ENCODE peak calls at places on chromosome 11, in ten cellular contexts. One of them, this sample, is unnamed.

GRCh38 chr11:46055371-46055770 is 65.9 kb downstream of the PHF21A start:
- DNase-seq in lower lobe of right lung: no peak
- DNase-seq in PC-9: no peak
- DNase-seq in sigmoid colon: no peak
- DNase-seq in K562: no peak
- DNase-seq in CD8-positive, alpha-beta T cell: no peak
- DNase-seq in HCT116: no peak
- DNase-seq in ovary: no peak
- DNase-seq in cardiac muscle cell: no peak
- DNase-seq in heart left ventricle: no peak
- DNase-seq in this sample: no peak

GRCh38 chr11:131686836-131687235 is 316.4 kb downstream of the NTM start:
- DNase-seq in heart left ventricle: no peak
- DNase-seq in HCT116: no peak
- DNase-seq in PC-9: no peak
- DNase-seq in CD8-positive, alpha-beta T cell: no peak
- DNase-seq in ovary: no peak
- DNase-seq in K562: no peak
- DNase-seq in sigmoid colon: no peak
- DNase-seq in cardiac muscle cell: no peak
- DNase-seq in lower lobe of right lung: no peak
- DNase-seq in this sample: no peak

GRCh38 chr11:66479741-66480115 is 506 bp upstream of the DPP3 start:
- DNase-seq in cardiac muscle cell: no peak
- DNase-seq in K562: no peak
- DNase-seq in PC-9: no peak
- DNase-seq in HCT116: no peak
- DNase-seq in CD8-positive, alpha-beta T cell: no peak
- DNase-seq in heart left ventricle: no peak
- DNase-seq in ovary: no peak
- DNase-seq in sigmoid colon: no peak
- DNase-seq in lower lobe of right lung: no peak
- DNase-seq in this sample: peak; percentile 77

GRCh38 chr11:129740877-129741276 is 74.8 kb upstream of the TMEM45B start:
- DNase-seq in PC-9: no peak
- DNase-seq in ovary: no peak
- DNase-seq in CD8-positive, alpha-beta T cell: no peak
- DNase-seq in heart left ventricle: no peak
- DNase-seq in cardiac muscle cell: no peak
- DNase-seq in lower lobe of right lung: no peak
- DNase-seq in HCT116: no peak
- DNase-seq in K562: no peak
- DNase-seq in sigmoid colon: no peak
- DNase-seq in this sample: no peak

GRCh38 chr11:5690216-5690615 is 626 bp downstream of the TRIM22 start:
- DNase-seq in cardiac muscle cell: no peak
- DNase-seq in ovary: no peak
- DNase-seq in sigmoid colon: no peak
- DNase-seq in HCT116: no peak
- DNase-seq in PC-9: no peak
- DNase-seq in K562: no peak
- DNase-seq in lower lobe of right lung: no peak
- DNase-seq in heart left ventricle: no peak
- DNase-seq in CD8-positive, alpha-beta T cell: no peak
- DNase-seq in this sample: no peak

GRCh38 chr11:2233693-2234455 is 36.5 kb downstream of the ASCL2 start:
- DNase-seq in PC-9: no peak
- DNase-seq in ovary: no peak
- DNase-seq in CD8-positive, alpha-beta T cell: no peak
- DNase-seq in lower lobe of right lung: no peak
- DNase-seq in sigmoid colon: peak; percentile 15
- DNase-seq in K562: no peak
- DNase-seq in HCT116: no peak
- DNase-seq in cardiac muscle cell: no peak
- DNase-seq in heart left ventricle: no peak
- DNase-seq in this sample: no peak

GRCh38 chr11:124758355-124759267 is 3.5 kb downstream of the ESAM start:
- DNase-seq in ovary: peak; percentile 56
- DNase-seq in cardiac muscle cell: peak; percentile 91
- DNase-seq in K562: peak; percentile 69
- DNase-seq in sigmoid colon: peak; percentile 82
- DNase-seq in lower lobe of right lung: peak; percentile 89
- DNase-seq in CD8-positive, alpha-beta T cell: peak; percentile 74
- DNase-seq in HCT116: peak; percentile 59
- DNase-seq in heart left ventricle: peak; percentile 90
- DNase-seq in PC-9: no peak
- DNase-seq in this sample: no peak

GRCh38 chr11:15705886-15706285 is 591.2 kb downstream of the INSC start:
- DNase-seq in CD8-positive, alpha-beta T cell: no peak
- DNase-seq in sigmoid colon: no peak
- DNase-seq in cardiac muscle cell: no peak
- DNase-seq in K562: no peak
- DNase-seq in heart left ventricle: no peak
- DNase-seq in PC-9: no peak
- DNase-seq in HCT116: no peak
- DNase-seq in lower lobe of right lung: no peak
- DNase-seq in ovary: no peak
- DNase-seq in this sample: no peak

GRCh38 chr11:76738618-76739220 is 44.4 kb upstream of the TSKU start:
- DNase-seq in sigmoid colon: no peak
- DNase-seq in K562: no peak
- DNase-seq in lower lobe of right lung: no peak
- DNase-seq in HCT116: no peak
- DNase-seq in ovary: no peak
- DNase-seq in CD8-positive, alpha-beta T cell: no peak
- DNase-seq in heart left ventricle: no peak
- DNase-seq in cardiac muscle cell: no peak
- DNase-seq in PC-9: no peak
- DNase-seq in this sample: no peak

GRCh38 chr11:113162590-113162961 is 151.8 kb upstream of the TTC12 start:
- DNase-seq in PC-9: no peak
- DNase-seq in sigmoid colon: no peak
- DNase-seq in ovary: peak; percentile 56
- DNase-seq in K562: peak; percentile 16
- DNase-seq in cardiac muscle cell: no peak
- DNase-seq in heart left ventricle: no peak
- DNase-seq in CD8-positive, alpha-beta T cell: no peak
- DNase-seq in HCT116: no peak
- DNase-seq in lower lobe of right lung: no peak
- DNase-seq in this sample: no peak

GRCh38 chr11:46387919-46388618 is 3.5 kb downstream of the CHRM4 start:
- DNase-seq in lower lobe of right lung: no peak
- DNase-seq in K562: no peak
- DNase-seq in heart left ventricle: no peak
- DNase-seq in ovary: no peak
- DNase-seq in sigmoid colon: no peak
- DNase-seq in HCT116: no peak
- DNase-seq in PC-9: no peak
- DNase-seq in cardiac muscle cell: no peak
- DNase-seq in CD8-positive, alpha-beta T cell: no peak
- DNase-seq in this sample: no peak

GRCh38 chr11:2762451-2762850 is 62.7 kb upstream of the KCNQ1OT1 start:
- DNase-seq in ovary: peak; percentile 15
- DNase-seq in lower lobe of right lung: no peak
- DNase-seq in K562: no peak
- DNase-seq in HCT116: no peak
- DNase-seq in CD8-positive, alpha-beta T cell: no peak
- DNase-seq in cardiac muscle cell: no peak
- DNase-seq in PC-9: no peak
- DNase-seq in sigmoid colon: no peak
- DNase-seq in heart left ventricle: peak; percentile 5
- DNase-seq in this sample: no peak

GRCh38 chr11:102453286-102453797 is 777 bp upstream of the TMEM123 start:
- DNase-seq in lower lobe of right lung: no peak
- DNase-seq in heart left ventricle: peak; percentile 63
- DNase-seq in K562: peak; percentile 30
- DNase-seq in HCT116: no peak
- DNase-seq in PC-9: no peak
- DNase-seq in cardiac muscle cell: no peak
- DNase-seq in ovary: no peak
- DNase-seq in CD8-positive, alpha-beta T cell: no peak
- DNase-seq in sigmoid colon: no peak
- DNase-seq in this sample: no peak

GRCh38 chr11:13117344-13117743 is 108.2 kb downstream of the RASSF10 start:
- DNase-seq in HCT116: no peak
- DNase-seq in PC-9: no peak
- DNase-seq in lower lobe of right lung: no peak
- DNase-seq in K562: no peak
- DNase-seq in sigmoid colon: no peak
- DNase-seq in ovary: no peak
- DNase-seq in CD8-positive, alpha-beta T cell: no peak
- DNase-seq in cardiac muscle cell: no peak
- DNase-seq in heart left ventricle: no peak
- DNase-seq in this sample: no peak

DNA sequence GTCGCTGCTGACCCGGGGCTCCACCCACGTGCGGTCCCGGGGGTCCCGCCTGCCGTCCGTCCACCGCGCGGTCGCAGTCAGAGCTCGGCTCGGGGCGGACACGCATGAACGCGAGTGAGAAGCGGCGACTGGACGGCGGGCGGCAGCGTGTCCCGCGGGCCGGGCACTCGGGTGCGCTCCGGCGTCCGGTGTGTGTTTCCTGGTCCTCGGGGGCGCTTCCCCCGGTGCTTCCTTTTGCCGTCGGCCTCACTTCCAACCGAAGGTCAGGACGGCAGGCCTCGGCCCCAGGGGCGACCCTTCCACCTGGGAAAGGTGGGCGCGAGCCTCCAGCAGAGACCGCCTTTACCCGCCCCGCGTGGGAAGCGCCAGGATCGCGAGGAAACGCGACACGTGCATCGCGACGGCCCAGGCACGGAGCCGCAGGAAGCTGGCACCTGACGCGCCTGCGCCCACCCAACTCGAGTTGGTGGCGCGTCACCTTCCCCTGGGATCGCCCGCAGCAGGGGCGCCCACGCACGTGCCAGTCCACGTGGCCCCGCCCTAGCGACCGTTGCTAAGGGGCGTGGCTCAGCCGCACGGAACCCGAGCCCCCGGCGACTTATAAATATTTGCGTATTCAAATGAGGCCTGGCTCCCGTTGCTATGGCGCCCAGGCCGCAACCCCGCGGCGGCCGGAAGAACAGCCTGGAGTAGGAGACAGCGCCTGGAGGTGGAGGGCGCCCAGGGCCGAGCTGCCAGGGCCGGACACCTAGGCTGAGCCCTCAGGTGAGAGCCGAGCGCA is at the start of gene LRRC56:
- DNase-seq in cardiac muscle cell: peak; percentile 89
- DNase-seq in K562: peak; percentile 93
- DNase-seq in HCT116: peak; percentile 84
- DNase-seq in heart left ventricle: peak; percentile 90
- DNase-seq in ovary: peak; percentile 88
- DNase-seq in CD8-positive, alpha-beta T cell: peak; percentile 91
- DNase-seq in PC-9: peak; percentile 85
- DNase-seq in sigmoid colon: peak; percentile 84
- DNase-seq in lower lobe of right lung: peak; percentile 93
- DNase-seq in this sample: no peak
- TF ChIP-seq CTCF in cardiac muscle cell: no peak
- TF ChIP-seq CTCF in K562: no peak
- TF ChIP-seq CTCF in HCT116: no peak
- TF ChIP-seq CTCF in heart left ventricle: no peak
- TF ChIP-seq CTCF in ovary: no peak
- TF ChIP-seq CTCF in CD8-positive, alpha-beta T cell: no peak
- TF ChIP-seq CTCF in PC-9: no peak
- TF ChIP-seq CTCF in sigmoid colon: no peak
- TF ChIP-seq CTCF in lower lobe of right lung: no peak
- TF ChIP-seq CTCF in this sample: no peak

GRCh38 chr11:122193457-122193856 is 77.4 kb upstream of the BLID start:
- DNase-seq in sigmoid colon: no peak
- DNase-seq in lower lobe of right lung: no peak
- DNase-seq in PC-9: no peak
- DNase-seq in CD8-positive, alpha-beta T cell: no peak
- DNase-seq in ovary: no peak
- DNase-seq in cardiac muscle cell: no peak
- DNase-seq in HCT116: no peak
- DNase-seq in heart left ventricle: no peak
- DNase-seq in K562: no peak
- DNase-seq in this sample: no peak
- H3K4me1 ChIP-seq in sigmoid colon: peaks cover 12% of the 10 kb centered on the region
- H3K4me1 ChIP-seq in lower lobe of right lung: peaks cover 3% of the 10 kb centered on the region
- H3K4me1 ChIP-seq in PC-9: peaks cover 76% of the 10 kb centered on the region
- H3K4me1 ChIP-seq in CD8-positive, alpha-beta T cell: no peaks in the 10 kb centered on the region
- H3K4me1 ChIP-seq in ovary: peaks cover 13% of the 10 kb centered on the region
- H3K4me1 ChIP-seq in cardiac muscle cell: peaks cover 6% of the 10 kb centered on the region
- H3K4me1 ChIP-seq in HCT116: peaks cover 100% of the 10 kb centered on the region
- H3K4me1 ChIP-seq in heart left ventricle: no peaks in the 10 kb centered on the region
- H3K4me1 ChIP-seq in K562: no peaks in the 10 kb centered on the region
- H3K4me1 ChIP-seq in this sample: peaks cover 77% of the 10 kb centered on the region

GRCh38 chr11:33701302-33701701 is 676 bp upstream of the C11orf91 start:
- DNase-seq in ovary: no peak
- DNase-seq in sigmoid colon: no peak
- DNase-seq in CD8-positive, alpha-beta T cell: no peak
- DNase-seq in cardiac muscle cell: no peak
- DNase-seq in HCT116: no peak
- DNase-seq in heart left ventricle: no peak
- DNase-seq in lower lobe of right lung: no peak
- DNase-seq in PC-9: no peak
- DNase-seq in K562: no peak
- DNase-seq in this sample: no peak
- H3K27ac ChIP-seq in ovary: no peak overlapping the region
- H3K27ac ChIP-seq in sigmoid colon: peak overlapping the region; percentile 73
- H3K27ac ChIP-seq in CD8-positive, alpha-beta T cell: no peak overlapping the region
- H3K27ac ChIP-seq in cardiac muscle cell: peak overlapping the region; percentile 36
- H3K27ac ChIP-seq in HCT116: peak overlapping the region; percentile 23
- H3K27ac ChIP-seq in heart left ventricle: peak overlapping the region; percentile 79
- H3K27ac ChIP-seq in lower lobe of right lung: peak overlapping the region; percentile 80
- H3K27ac ChIP-seq in PC-9: peak overlapping the region; percentile 68
- H3K27ac ChIP-seq in K562: no peak overlapping the region
- H3K27ac ChIP-seq in this sample: peak overlapping the region; percentile 97

DNA sequence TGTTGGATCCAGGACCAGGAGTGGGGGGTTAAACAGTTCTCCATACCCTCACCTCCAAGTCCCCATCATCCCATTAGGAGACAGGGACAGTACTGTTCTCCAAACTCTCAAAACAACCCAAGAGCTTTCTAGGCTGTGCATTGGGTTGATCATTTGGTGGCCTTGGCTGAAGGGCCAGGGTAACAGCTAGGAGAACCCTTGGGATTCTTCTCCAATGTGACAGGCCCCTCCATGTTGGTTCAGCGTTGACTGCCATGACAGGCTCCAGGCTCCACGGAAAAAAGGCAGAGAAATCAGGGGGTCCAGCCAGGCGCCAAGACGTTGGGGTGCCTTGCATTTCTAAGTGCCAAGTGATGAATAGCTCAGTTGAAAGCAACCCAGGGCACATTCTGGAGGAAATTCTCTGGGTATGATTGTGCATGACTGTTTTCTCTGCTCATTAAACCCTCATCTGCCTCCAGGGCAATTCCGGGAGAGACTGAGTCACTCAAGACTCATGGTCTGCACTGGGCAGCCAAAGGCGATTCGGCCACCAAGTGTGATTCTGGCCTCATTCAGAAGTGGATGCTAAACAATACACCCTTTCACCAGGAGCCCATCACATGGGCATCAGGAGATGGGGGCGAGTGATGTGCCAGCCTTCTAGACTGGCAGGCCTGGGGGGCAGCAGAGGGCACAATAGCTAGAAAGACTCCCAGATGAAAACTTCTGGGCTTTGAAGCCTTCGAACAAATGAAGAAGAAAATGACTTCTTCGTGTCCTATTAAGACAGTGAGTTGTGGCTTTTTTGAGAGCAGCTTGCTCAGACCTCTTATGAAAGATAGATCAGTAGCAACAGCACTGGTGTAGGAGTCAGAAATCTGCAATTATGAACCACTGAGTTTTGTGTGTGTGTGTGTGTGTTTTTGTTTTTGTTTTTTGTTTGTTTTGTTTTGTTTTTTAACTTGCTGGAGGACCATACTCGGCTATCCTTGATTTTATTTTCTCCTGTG is 27.7 kb downstream of the CD44 start:
- DNase-seq in ovary: no peak
- DNase-seq in lower lobe of right lung: no peak
- DNase-seq in heart left ventricle: no peak
- DNase-seq in CD8-positive, alpha-beta T cell: peak; percentile 51
- DNase-seq in PC-9: peak; percentile 90
- DNase-seq in K562: no peak
- DNase-seq in sigmoid colon: peak; percentile 80
- DNase-seq in cardiac muscle cell: no peak
- DNase-seq in HCT116: peak; percentile 94
- DNase-seq in this sample: peak; percentile 67
- TF ChIP-seq CTCF in ovary: no peak
- TF ChIP-seq CTCF in lower lobe of right lung: no peak
- TF ChIP-seq CTCF in heart left ventricle: no peak
- TF ChIP-seq CTCF in CD8-positive, alpha-beta T cell: no peak
- TF ChIP-seq CTCF in PC-9: no peak
- TF ChIP-seq CTCF in K562: no peak
- TF ChIP-seq CTCF in sigmoid colon: no peak
- TF ChIP-seq CTCF in cardiac muscle cell: no peak
- TF ChIP-seq CTCF in HCT116: no peak
- TF ChIP-seq CTCF in this sample: no peak